ENCODE peak calls at places on chromosomes 13 and 19, in four cellular contexts. Y is H9; J is CD4-positive, alpha-beta memory T cell; N is astrocyte. R is an unnamed sample.

GRCh38 chr13:51240888-51241475 is 18.8 kb downstream of the FAM124A start:
- DNase-seq in Y (no peak), J (no peak), N (no peak), R (no peak)

GRCh38 chr19:45446295-45446694 is 21.5 kb upstream of the FOSB start:
- DNase-seq in Y (no peak), J (no peak), N (no peak), R (no peak)

GRCh38 chr13:99415014-99415650 is 86.1 kb upstream of the TM9SF2 start:
- DNase-seq in Y (no peak), J (no peak), N (no peak), R (no peak)

GRCh38 chr19:39645800-39646411 is 9.8 kb upstream of the LGALS16 start:
- DNase-seq in Y (no peak), J (no peak), N (no peak), R (peak)

GRCh38 chr19:43939557-43940260 is 4.6 kb upstream of the ZNF45 start:
- DNase-seq in Y (no peak), J (no peak), N (no peak), R (no peak)

GRCh38 chr19:49910179-49910578 is 13.5 kb upstream of the IL4I1 start:
- DNase-seq in Y (no peak), J (no peak), N (no peak), R (no peak)

GRCh38 chr13:110712081-110712848 is 1.2 kb upstream of the ING1 start:
- DNase-seq in Y (peak), J (no peak), N (peak), R (peak)

GRCh38 chr13:112979406-112979902 is 10.4 kb downstream of the MCF2L start:
- DNase-seq in Y (no peak), J (no peak), N (no peak), R (no peak)

GRCh38 chr19:18161691-18162039 is 8.7 kb downstream of the PIK3R2 start:
- DNase-seq in Y (no peak), J (no peak), N (no peak), R (no peak)

GRCh38 chr19:17790059-17790780 is 4.7 kb upstream of the B3GNT3 start:
- DNase-seq in Y (no peak), J (no peak), N (no peak), R (peak)

GRCh38 chr19:8648240-8648639 is 17.8 kb downstream of the NFILZ start:
- DNase-seq in Y (no peak), J (no peak), N (no peak), R (no peak)

GRCh38 chr13:27037171-27037570 is 134.4 kb downstream of the USP12 start:
- DNase-seq in Y (no peak), J (no peak), N (no peak), R (no peak)
- H3K27ac ChIP-seq in Y (no peak), J (no peak), N (no peak), R (no peak)

DNA sequence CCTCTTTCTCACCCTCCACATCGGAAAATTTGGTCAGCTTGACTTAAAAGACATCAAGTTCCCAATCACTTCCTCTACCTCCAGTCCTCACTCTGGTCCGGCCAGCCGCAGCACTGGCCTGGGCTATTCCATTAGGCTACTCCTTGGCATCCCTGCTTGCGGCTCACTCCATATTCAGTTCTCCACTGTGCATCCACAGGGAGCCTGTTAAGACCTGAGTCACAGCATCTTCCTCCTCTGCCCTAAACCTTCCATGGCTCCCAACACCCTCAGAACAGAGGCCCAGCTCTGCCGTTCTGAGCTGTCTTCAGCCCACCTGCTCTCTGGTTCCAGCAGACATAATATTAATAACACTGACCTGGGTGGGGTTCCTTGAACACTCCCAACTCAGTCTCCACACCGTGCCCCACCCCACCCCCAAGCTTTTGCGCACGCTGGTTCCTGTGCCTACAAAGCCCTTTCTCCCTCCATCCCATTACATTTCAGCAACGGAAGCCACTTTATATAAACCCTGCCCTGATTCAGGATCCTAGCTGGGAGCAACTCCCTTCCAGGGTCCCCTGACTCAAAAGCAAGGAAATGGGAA is 991 bp downstream of the ZNF792 start:
- DNase-seq in Y (no peak), J (no peak), N (no peak), R (peak)
- H3K27ac ChIP-seq in Y (no peak), J (peak), N (no peak), R (peak)

GRCh38 chr19:11284535-11284934 is 11.4 kb upstream of the TSPAN16 start:
- DNase-seq in Y (no peak), J (no peak), N (no peak), R (no peak)
- H3K27ac ChIP-seq in Y (no peak), J (no peak), N (no peak), R (no peak)

DNA sequence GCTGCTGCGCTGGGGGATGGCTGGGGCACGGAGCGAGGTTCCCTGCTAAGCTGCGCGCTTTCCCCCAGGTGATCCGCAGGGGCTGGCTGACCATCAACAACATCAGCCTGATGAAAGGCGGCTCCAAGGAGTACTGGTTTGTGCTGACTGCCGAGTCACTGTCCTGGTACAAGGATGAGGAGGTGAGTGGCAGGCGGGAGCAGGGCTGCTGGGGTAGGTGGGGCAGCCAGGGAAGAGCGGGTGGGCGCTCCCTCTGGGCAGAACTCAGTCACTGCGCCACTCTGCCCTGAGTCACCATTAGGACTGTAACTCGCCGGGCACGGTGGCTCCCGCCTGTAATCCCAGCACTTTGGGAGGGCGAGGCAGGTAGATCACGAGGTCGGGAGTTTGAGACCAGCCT is 23.8 kb downstream of the TMED1 start:
- DNase-seq in Y (peak), J (no peak), N (no peak), R (no peak)
- H3K27ac ChIP-seq in Y (no peak), J (no peak), N (no peak), R (no peak)

R was measured in CD4-positive, CD25-positive, alpha-beta regulatory T cell.